ENCODE peak calls at places on chromosomes 3 and 15, in seven cellular contexts. K is ELR; J is osteocyte; Y is activated T-cell treated with anti-CD3 and anti-CD28 coated beads, Interleukin-2, amount 50 U/mL, for 1 hour; L is HTR-8/SVneo; F is cardiac fibroblast; M is AG20443. T is an unnamed sample.

GRCh38 chr3:125052671-125053303 is 3.0 kb downstream of the HEG1 start:
- DNase-seq in M (peak), F (peak), J (no peak), Y (no peak), K (peak), L (no peak), T (peak)

GRCh38 chr3:140822381-140823047 is 119.1 kb upstream of the SLC25A36 start:
- DNase-seq in M (no peak), L (no peak), F (no peak), J (no peak), K (no peak), Y (no peak), T (no peak)

GRCh38 chr3:160210799-160211221 is 14.4 kb upstream of the C3orf80 start:
- DNase-seq in M (peak), L (peak), Y (no peak), J (peak), K (peak), F (peak), T (peak)

GRCh38 chr3:11523793-11524160 is 119.9 kb downstream of the VGLL4 start:
- DNase-seq in K (no peak), M (no peak), Y (no peak), L (no peak), F (no peak), J (no peak), T (no peak)

GRCh38 chr15:62532367-62532766 is 367.3 kb upstream of the C2CD4B start:
- DNase-seq in K (no peak), M (no peak), J (no peak), F (no peak), L (no peak), Y (no peak), T (no peak)

GRCh38 chr15:59751552-59752413 is 62.7 kb upstream of the BNIP2 start:
- DNase-seq in M (no peak), K (peak), F (peak), J (no peak), L (peak), Y (no peak), T (peak)

GRCh38 chr3:100427694-100428093 is 26.4 kb downstream of the LNP1 start:
- DNase-seq in F (no peak), J (no peak), M (no peak), Y (no peak), K (no peak), L (no peak), T (no peak)

GRCh38 chr3:175381685-175382084 is 522.6 kb downstream of the NAALADL2 start:
- DNase-seq in M (no peak), Y (no peak), J (no peak), K (no peak), F (no peak), L (no peak), T (no peak)

GRCh38 chr15:25670025-25670554 is 193.0 kb downstream of the ATP10A start:
- DNase-seq in F (peak), L (no peak), Y (no peak), M (peak), K (no peak), J (peak), T (peak)

GRCh38 chr15:68679961-68680371 is 101.2 kb downstream of the CORO2B start:
- DNase-seq in J (no peak), K (no peak), M (no peak), Y (no peak), F (no peak), L (no peak), T (no peak)

GRCh38 chr15:58839485-58839884 is 68.4 kb downstream of the MINDY2 start:
- DNase-seq in F (peak), K (peak), L (peak), M (peak), J (no peak), Y (no peak), T (peak)

GRCh38 chr3:195821403-195822130 is 9.8 kb upstream of the MUC4 start:
- DNase-seq in L (no peak), K (no peak), M (no peak), J (no peak), Y (no peak), F (no peak), T (no peak)

GRCh38 chr3:49713336-49714105 is 6.0 kb downstream of the AMIGO3 start:
- DNase-seq in K (no peak), F (no peak), J (no peak), Y (no peak), L (no peak), M (no peak), T (no peak)

GRCh38 chr15:89406756-89407650 is 72.4 kb upstream of the POLG start:
- DNase-seq in F (no peak), J (no peak), K (no peak), M (no peak), L (no peak), Y (peak), T (peak)

GRCh38 chr3:150449169-150449721 is 41.1 kb downstream of the TSC22D2 start:
- DNase-seq in J (no peak), M (peak), F (peak), K (peak), L (peak), Y (no peak), T (peak)

GRCh38 chr3:141331370-141332318 is 36.7 kb upstream of the ZBTB38 start:
- DNase-seq in J (no peak), M (peak), K (peak), L (peak), Y (no peak), F (peak), T (peak)

GRCh38 chr3:173750095-173750494 is 352.6 kb downstream of the NLGN1 start:
- DNase-seq in M (peak), L (no peak), F (peak), K (no peak), J (no peak), Y (no peak), T (peak)

GRCh38 chr3:133256787-133257483 is 142.9 kb upstream of the BFSP2 start:
- DNase-seq in K (peak), F (peak), L (peak), M (no peak), Y (no peak), J (no peak), T (no peak)

GRCh38 chr3:59802045-59802444 is 752.2 kb upstream of the CFAP20DC start:
- DNase-seq in Y (no peak), K (no peak), M (no peak), L (no peak), F (no peak), J (no peak), T (no peak)

GRCh38 chr15:88563638-88564037 is 17.2 kb upstream of the DET1 start:
- DNase-seq in F (peak), L (no peak), M (no peak), K (peak), Y (no peak), J (no peak), T (no peak)

GRCh38 chr3:16106050-16106449 is 68.4 kb upstream of the GALNT15 start:
- DNase-seq in L (no peak), F (no peak), Y (no peak), K (no peak), J (no peak), M (no peak), T (no peak)

GRCh38 chr15:58114812-58115211 is 23.4 kb upstream of the AQP9 start:
- DNase-seq in F (no peak), L (no peak), K (no peak), M (no peak), J (no peak), Y (no peak), T (peak)

GRCh38 chr3:134357914-134358811 is 16.1 kb downstream of the AMOTL2 start:
- DNase-seq in Y (no peak), F (peak), L (peak), J (peak), M (peak), K (peak), T (peak)

GRCh38 chr3:68479779-68480178 is 452.6 kb downstream of the TAFA4 start:
- DNase-seq in K (no peak), J (no peak), Y (no peak), M (no peak), L (no peak), F (no peak), T (no peak)

GRCh38 chr15:98734472-98735284 is 86.3 kb downstream of the IGF1R start:
- DNase-seq in J (no peak), F (peak), Y (no peak), K (no peak), M (peak), L (no peak), T (no peak)

GRCh38 chr3:29520764-29521163 is 239.9 kb downstream of the RBMS3 start:
- DNase-seq in L (no peak), Y (no peak), K (no peak), J (no peak), F (no peak), M (no peak), T (peak)

GRCh38 chr15:79853492-79854328 is 43.1 kb downstream of the MTHFS start:
- DNase-seq in M (peak), Y (peak), L (peak), F (peak), K (peak), J (no peak), T (peak)

GRCh38 chr3:95926904-95927501 is 887.4 kb upstream of the EPHA6 start:
- DNase-seq in F (no peak), Y (no peak), J (no peak), K (no peak), M (no peak), L (no peak), T (no peak)

GRCh38 chr3:53065841-53066480 is 20.1 kb upstream of the SFMBT1 start:
- DNase-seq in K (no peak), L (no peak), J (peak), M (no peak), F (no peak), Y (no peak), T (no peak)

GRCh38 chr3:126201168-126201567 is 20.8 kb upstream of the ALDH1L1 start:
- DNase-seq in Y (no peak), J (no peak), L (no peak), M (no peak), F (no peak), K (no peak), T (no peak)